ENCODE peak calls at places on chromosomes 1 and 21, in six cellular contexts. G is fibroblast of villous mesenchyme, C is IMR-90, D is GM23248, X is astrocyte of the cerebellum, O is cardiac muscle cell. V is an unnamed sample.
A peak's percentile ranks its signal among the peaks of the same experiment; 100 is the strongest.

GRCh38 chr1:83531910-83532309 is 467.0 kb downstream of the TTLL7 start:
- DNase-seq in G (no peak), C (no peak), D (no peak), X (no peak), O (no peak), V (no peak)

GRCh38 chr1:43204394-43204793 is 32.3 kb downstream of the CFAP57 start:
- DNase-seq in G (no peak), C (no peak), D (no peak), X (no peak), O (no peak), V (no peak)

GRCh38 chr1:183024352-183025337 is 1.4 kb downstream of the LAMC1 start:
- DNase-seq in G (no peak), C (no peak), D (peak; percentile 46), X (no peak), O (no peak), V (no peak)

GRCh38 chr1:194268839-194269238 is 1082.4 kb upstream of the B3GALT2 start:
- DNase-seq in G (no peak), C (peak; percentile 54), D (no peak), X (no peak), O (no peak), V (no peak)

GRCh38 chr1:198771562-198772153 is 132.8 kb downstream of the PTPRC start:
- DNase-seq in G (peak; percentile 57), C (peak; percentile 56), D (peak; percentile 38), X (peak; percentile 49), O (peak; percentile 59), V (no peak)

GRCh38 chr1:153746174-153746573 is 18.3 kb downstream of the INTS3 start:
- DNase-seq in G (no peak), C (no peak), D (no peak), X (no peak), O (no peak), V (no peak)

GRCh38 chr1:231937013-231937754 is 310.6 kb downstream of the DISC1 start:
- DNase-seq in G (no peak), C (no peak), D (no peak), X (no peak), O (peak; percentile 77), V (no peak)

GRCh38 chr21:16250282-16250681 is 520.5 kb downstream of the USP25 start:
- DNase-seq in G (no peak), C (no peak), D (peak; percentile 23), X (no peak), O (no peak), V (no peak)

GRCh38 chr1:24830680-24831272 is 85.5 kb downstream of the CLIC4 start:
- DNase-seq in G (peak; percentile 84), C (peak; percentile 79), D (peak; percentile 66), X (peak; percentile 66), O (peak; percentile 69), V (peak; percentile 16)

GRCh38 chr21:39096754-39097153 is 86.5 kb downstream of the PSMG1 start:
- DNase-seq in G (no peak), C (no peak), D (no peak), X (no peak), O (no peak), V (no peak)

GRCh38 chr1:46552357-46553237 is 1.1 kb upstream of the KNCN start:
- DNase-seq in G (no peak), C (no peak), D (no peak), X (no peak), O (no peak), V (no peak)

GRCh38 chr1:9593492-9594465 is 5.1 kb downstream of the TMEM201 start:
- DNase-seq in G (peak; percentile 64), C (peak; percentile 69), D (peak; percentile 42), X (no peak), O (peak; percentile 94), V (peak; percentile 50)

GRCh38 chr1:245461681-245462080 is 306.9 kb downstream of the KIF26B start:
- DNase-seq in G (no peak), C (no peak), D (no peak), X (no peak), O (no peak), V (no peak)

DNA sequence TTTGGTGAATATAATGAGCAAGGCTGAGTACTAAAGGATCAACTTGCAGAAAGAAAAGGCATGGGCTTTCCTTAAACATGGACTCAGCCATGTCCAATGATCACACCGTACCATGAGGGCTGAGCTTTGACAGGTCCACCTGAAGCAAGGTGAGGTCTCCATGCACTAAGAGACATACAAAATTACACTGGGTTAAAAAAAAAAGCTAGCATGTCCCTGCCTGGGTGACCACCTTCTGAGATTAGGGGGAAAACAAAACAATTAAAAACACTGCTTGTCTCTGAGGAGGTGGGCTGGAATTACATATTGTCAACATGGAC is 22.7 kb downstream of the DUSP10 start:
- DNase-seq in G (no peak), C (no peak), D (no peak), X (no peak), O (no peak), V (no peak)
- H3K4me3 ChIP-seq in G (no peak overlapping the region), C (no peak overlapping the region), D (no peak overlapping the region), X (no peak overlapping the region), O (no peak overlapping the region), V (no peak overlapping the region)

DNA sequence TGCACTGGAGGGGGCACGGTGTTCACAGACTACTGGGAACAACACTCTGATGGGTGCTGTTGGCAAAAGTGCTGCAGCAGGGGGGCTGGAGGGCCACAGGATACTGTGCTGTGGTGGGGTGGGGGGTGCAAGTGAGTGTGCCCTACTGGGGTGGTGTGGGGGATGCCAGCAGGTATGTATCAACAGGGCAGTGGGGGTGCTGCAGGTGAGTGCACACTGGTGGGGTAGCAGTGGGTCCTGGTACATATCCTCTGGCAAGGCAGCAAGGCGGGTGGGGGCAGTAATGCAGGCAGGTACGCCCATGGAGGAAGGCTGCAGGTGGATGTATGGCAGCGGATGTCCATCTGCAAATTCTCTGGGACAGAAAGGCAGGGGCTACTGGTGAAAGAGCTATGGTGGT is 48.8 kb upstream of the CD53 start:
- DNase-seq in G (no peak), C (no peak), D (no peak), X (no peak), O (no peak), V (no peak)
- H3K4me3 ChIP-seq in G (no peak overlapping the region), C (no peak overlapping the region), D (no peak overlapping the region), X (no peak overlapping the region), O (no peak overlapping the region), V (no peak overlapping the region)

GRCh38 chr1:201831371-201831770 is 2.4 kb downstream of the IPO9 start:
- DNase-seq in G (no peak), C (no peak), D (no peak), X (no peak), O (no peak), V (no peak)
- H3K4me3 ChIP-seq in G (no peak overlapping the region), C (no peak overlapping the region), D (no peak overlapping the region), X (no peak overlapping the region), O (no peak overlapping the region), V (no peak overlapping the region)

GRCh38 chr1:8219530-8219929 is 98.4 kb upstream of the SLC45A1 start:
- DNase-seq in G (no peak), C (peak; percentile 41), D (peak; percentile 40), X (no peak), O (no peak), V (no peak)

GRCh38 chr1:8216005-8216404 is 101.9 kb upstream of the SLC45A1 start:
- DNase-seq in G (peak; percentile 61), C (peak; percentile 70), D (no peak), X (no peak), O (no peak), V (no peak)

GRCh38 chr1:8218351-8219092 is 99.4 kb upstream of the SLC45A1 start:
- DNase-seq in G (peak; percentile 83), C (peak; percentile 65), D (peak; percentile 52), X (no peak), O (no peak), V (no peak)

GRCh38 chr1:8217809-8218208 is 100.1 kb upstream of the SLC45A1 start:
- DNase-seq in G (no peak), C (no peak), D (no peak), X (no peak), O (no peak), V (no peak)

GRCh38 chr1:8217011-8217711 is 100.8 kb upstream of the SLC45A1 start:
- DNase-seq in G (peak; percentile 44), C (no peak), D (peak; percentile 62), X (no peak), O (peak; percentile 38), V (no peak)
- H3K4me3 ChIP-seq in G (no peak overlapping the region), C (no peak overlapping the region), D (peak overlapping the region; percentile 52), X (no peak overlapping the region), O (no peak overlapping the region), V (peak overlapping the region; percentile 4)

V was measured in kidney epithelial cell.